ENCODE peak calls at places on chromosomes 6 and 20, in seven cellular contexts. L is effector memory CD8-positive, alpha-beta T cell; K is left lung; Q is upper lobe of right lung; P is activated CD8-positive, alpha-beta T cell treated with anti-CD3 and anti-CD28 coated beads, Interleukin-2, amount 10 ng/mL, durations not matched to agents 7 days and 5 days; N is left cardiac atrium; A is activated CD8-positive, alpha-beta memory T cell treated with anti-CD3 and anti-CD28 coated beads, Interleukin-2, amount 10 ng/mL, durations not matched to agents 7 days and 5 days. W is an unnamed sample.
A peak's percentile ranks its signal among the peaks of the same experiment; 100 is the strongest.

GRCh38 chr6:30893666-30894065 is 9.3 kb downstream of the DDR1 start:
- ATAC-seq in K (no peak), L (no peak), P (no peak), A (no peak), Q (no peak), N (no peak), W (no peak)

GRCh38 chr6:150684715-150685459 is 85.2 kb downstream of the PLEKHG1 start:
- ATAC-seq in Q (peak; percentile 29), P (no peak), K (no peak), A (no peak), N (no peak), L (no peak), W (no peak)

GRCh38 chr20:51639206-51639832 is 96.8 kb upstream of the NFATC2 start:
- ATAC-seq in P (no peak), Q (peak; percentile 90), L (peak; percentile 56), N (peak; percentile 82), K (peak; percentile 88), A (peak; percentile 69), W (peak; percentile 25)

GRCh38 chr6:142009647-142010046 is 123.1 kb upstream of the GJE1 start:
- ATAC-seq in N (no peak), K (peak; percentile 61), L (no peak), A (no peak), Q (no peak), P (no peak), W (no peak)

GRCh38 chr6:27890351-27891299 is 21.6 kb downstream of the OR2B2 start:
- ATAC-seq in A (peak; percentile 50), L (peak; percentile 57), Q (peak; percentile 53), N (peak; percentile 25), P (peak; percentile 48), K (peak; percentile 57), W (peak; percentile 61)

GRCh38 chr6:98215531-98215930 is 618.8 kb upstream of the POU3F2 start:
- ATAC-seq in N (no peak), K (no peak), Q (no peak), P (no peak), L (no peak), A (no peak), W (no peak)

GRCh38 chr6:44849829-44850228 is 462.3 kb downstream of the CDC5L start:
- ATAC-seq in K (no peak), A (no peak), N (no peak), Q (no peak), L (no peak), P (no peak), W (no peak)

GRCh38 chr20:53660078-53660909 is 66.7 kb upstream of the ZNF217 start:
- ATAC-seq in A (peak; percentile 48), K (peak; percentile 20), P (peak; percentile 54), Q (peak; percentile 39), N (peak; percentile 70), L (peak; percentile 33), W (peak; percentile 40)

GRCh38 chr6:110552076-110552475 is 75.7 kb upstream of the SLC22A16 start:
- ATAC-seq in N (no peak), K (no peak), L (no peak), Q (no peak), A (no peak), P (no peak), W (no peak)

GRCh38 chr6:136326038-136326561 is 36.5 kb upstream of the BCLAF1 start:
- ATAC-seq in K (no peak), N (peak; percentile 42), A (no peak), Q (no peak), L (peak; percentile 29), P (no peak), W (no peak)

GRCh38 chr20:588932-589672 is 21.0 kb downstream of the TCF15 start:
- ATAC-seq in K (no peak), Q (no peak), A (no peak), N (no peak), P (no peak), L (no peak), W (peak; percentile 43)

GRCh38 chr20:1489764-1490436 is 1.3 kb downstream of the SIRPB2 start:
- ATAC-seq in Q (peak; percentile 77), A (no peak), K (peak; percentile 80), L (no peak), N (no peak), P (no peak), W (no peak)

GRCh38 chr20:20083796-20084195 is 31.5 kb downstream of the CFAP61 start:
- ATAC-seq in L (peak; percentile 56), K (peak; percentile 73), Q (peak; percentile 69), A (no peak), N (peak; percentile 61), P (peak; percentile 63), W (peak; percentile 51)

GRCh38 chr20:37333848-37334318 is 12.1 kb upstream of the SRC start:
- ATAC-seq in N (no peak), P (no peak), K (peak; percentile 21), A (no peak), L (peak; percentile 33), Q (peak; percentile 28), W (no peak)

GRCh38 chr6:44176130-44176934 is 17.7 kb downstream of the CAPN11 start:
- ATAC-seq in A (no peak), N (no peak), Q (peak; percentile 9), L (no peak), K (no peak), P (no peak), W (no peak)

GRCh38 chr6:33609444-33610034 is 11.6 kb upstream of the ITPR3 start:
- ATAC-seq in P (no peak), K (peak; percentile 51), Q (no peak), N (peak; percentile 65), L (no peak), A (no peak), W (no peak)

GRCh38 chr6:168538892-168539811 is 98.2 kb downstream of the SMOC2 start:
- ATAC-seq in L (no peak), K (no peak), A (no peak), N (no peak), Q (no peak), P (no peak), W (peak; percentile 19)

GRCh38 chr6:2181567-2181966 is 63.8 kb downstream of the GMDS start:
- ATAC-seq in P (no peak), N (no peak), Q (no peak), L (no peak), A (no peak), K (no peak), W (peak; percentile 23)

GRCh38 chr6:34182751-34183531 is 37.1 kb upstream of the GRM4 start:
- ATAC-seq in Q (peak; percentile 92), K (peak; percentile 75), P (peak; percentile 90), L (peak; percentile 97), N (peak; percentile 68), A (peak; percentile 92), W (peak; percentile 97)

GRCh38 chr20:23419995-23420901 is 1.0 kb downstream of the NAPB start:
- ATAC-seq in N (peak; percentile 58), Q (peak; percentile 71), A (peak; percentile 28), P (peak; percentile 15), K (peak; percentile 69), L (peak; percentile 18), W (peak; percentile 50)

GRCh38 chr6:165308926-165309731 is at the start of gene C6orf118:
- ATAC-seq in L (no peak), A (no peak), Q (peak; percentile 82), K (peak; percentile 98), P (no peak), N (peak; percentile 87), W (no peak)

GRCh38 chr6:150297327-150298028 is 71.3 kb upstream of the IYD start:
- ATAC-seq in K (peak; percentile 11), A (no peak), P (no peak), N (no peak), Q (peak; percentile 42), L (no peak), W (no peak)

GRCh38 chr20:62012631-62013030 is 53.0 kb downstream of the TAF4 start:
- ATAC-seq in A (no peak), P (no peak), N (no peak), Q (no peak), L (no peak), K (no peak), W (no peak)

GRCh38 chr20:63367446-63368055 is 6.4 kb upstream of the CHRNA4 start:
- ATAC-seq in P (no peak), A (no peak), N (no peak), K (no peak), L (no peak), Q (no peak), W (no peak)

GRCh38 chr20:62914970-62915457 is 11.3 kb downstream of the DIDO1 start:
- ATAC-seq in A (no peak), N (peak; percentile 51), P (peak; percentile 42), K (peak; percentile 79), Q (peak; percentile 75), L (peak; percentile 17), W (no peak)

GRCh38 chr6:73747293-73747692 is 51.3 kb downstream of the CD109 start:
- ATAC-seq in K (no peak), P (peak; percentile 88), L (peak; percentile 66), Q (peak; percentile 71), N (no peak), A (peak; percentile 91), W (peak; percentile 94)

GRCh38 chr6:53441035-53441493 is 92.3 kb upstream of the ELOVL5 start:
- ATAC-seq in L (no peak), N (no peak), Q (no peak), A (peak; percentile 85), P (no peak), K (no peak), W (peak; percentile 86)

GRCh38 chr6:166786704-166787293 is 159.7 kb upstream of the RPS6KA2 start:
- ATAC-seq in A (peak; percentile 36), K (peak; percentile 82), P (no peak), Q (peak; percentile 89), L (peak; percentile 68), N (peak; percentile 57), W (peak; percentile 63)

GRCh38 chr6:168099201-168100010 is 20.4 kb upstream of the FRMD1 start:
- ATAC-seq in L (no peak), N (no peak), K (no peak), P (no peak), Q (no peak), A (no peak), W (no peak)

GRCh38 chr6:149147191-149147590 is 170.3 kb upstream of the TAB2 start:
- ATAC-seq in Q (no peak), P (no peak), A (no peak), K (no peak), L (no peak), N (no peak), W (no peak)

GRCh38 chr6:104613416-104614001 is 246.2 kb downstream of the HACE1 start:
- ATAC-seq in Q (peak; percentile 30), K (peak; percentile 62), L (no peak), P (no peak), N (no peak), A (no peak), W (peak; percentile 23)

GRCh38 chr20:10443936-10444335 is 8.8 kb downstream of the SLX4IP start:
- ATAC-seq in K (no peak), A (no peak), P (no peak), N (no peak), Q (no peak), L (no peak), W (no peak)

W was measured in activated T-helper 17 cell treated with anti-CD3 and anti-CD28 coated beads, Interleukin-2, amount 50 U/mL, for 72 hours.